ENCODE peak calls at places on chromosomes 7 and 10, in five cellular contexts. One of them, this sample, is unnamed.

GRCh38 chr10:78025685-78026364 is 3.5 kb downstream of the POLR3A start:
- ATAC-seq in activated naive CD8-positive, alpha-beta T cell treated with anti-CD3 and anti-CD28 coated beads, Interleukin-2, amount 50 U/mL, for 24 hours: no peak
- ATAC-seq in left cardiac atrium: no peak
- ATAC-seq in RWPE2: peak
- ATAC-seq in activated T-helper 17 cell treated with anti-CD3 and anti-CD28 coated beads, Interleukin-2, amount 50 U/mL, for 72 hours: no peak
- ATAC-seq in this sample: no peak

GRCh38 chr7:106561657-106562411 is 99.1 kb downstream of the CCDC71L start:
- ATAC-seq in RWPE2: no peak
- ATAC-seq in activated naive CD8-positive, alpha-beta T cell treated with anti-CD3 and anti-CD28 coated beads, Interleukin-2, amount 50 U/mL, for 24 hours: peak
- ATAC-seq in left cardiac atrium: no peak
- ATAC-seq in activated T-helper 17 cell treated with anti-CD3 and anti-CD28 coated beads, Interleukin-2, amount 50 U/mL, for 72 hours: peak
- ATAC-seq in this sample: peak

GRCh38 chr7:30796105-30796869 is 25.1 kb downstream of the MINDY4 start:
- ATAC-seq in left cardiac atrium: no peak
- ATAC-seq in activated naive CD8-positive, alpha-beta T cell treated with anti-CD3 and anti-CD28 coated beads, Interleukin-2, amount 50 U/mL, for 24 hours: no peak
- ATAC-seq in activated T-helper 17 cell treated with anti-CD3 and anti-CD28 coated beads, Interleukin-2, amount 50 U/mL, for 72 hours: no peak
- ATAC-seq in RWPE2: no peak
- ATAC-seq in this sample: no peak

GRCh38 chr7:36038063-36038721 is 114.9 kb upstream of the EEPD1 start:
- ATAC-seq in RWPE2: no peak
- ATAC-seq in activated naive CD8-positive, alpha-beta T cell treated with anti-CD3 and anti-CD28 coated beads, Interleukin-2, amount 50 U/mL, for 24 hours: no peak
- ATAC-seq in activated T-helper 17 cell treated with anti-CD3 and anti-CD28 coated beads, Interleukin-2, amount 50 U/mL, for 72 hours: no peak
- ATAC-seq in left cardiac atrium: no peak
- ATAC-seq in this sample: no peak

GRCh38 chr7:73815436-73815835 is 15.4 kb upstream of the CLDN4 start:
- ATAC-seq in left cardiac atrium: no peak
- ATAC-seq in RWPE2: no peak
- ATAC-seq in activated T-helper 17 cell treated with anti-CD3 and anti-CD28 coated beads, Interleukin-2, amount 50 U/mL, for 72 hours: no peak
- ATAC-seq in activated naive CD8-positive, alpha-beta T cell treated with anti-CD3 and anti-CD28 coated beads, Interleukin-2, amount 50 U/mL, for 24 hours: no peak
- ATAC-seq in this sample: no peak

GRCh38 chr10:99172130-99172738 is 63.4 kb downstream of the HPSE2 start:
- ATAC-seq in activated naive CD8-positive, alpha-beta T cell treated with anti-CD3 and anti-CD28 coated beads, Interleukin-2, amount 50 U/mL, for 24 hours: no peak
- ATAC-seq in RWPE2: peak
- ATAC-seq in activated T-helper 17 cell treated with anti-CD3 and anti-CD28 coated beads, Interleukin-2, amount 50 U/mL, for 72 hours: no peak
- ATAC-seq in left cardiac atrium: no peak
- ATAC-seq in this sample: no peak

GRCh38 chr10:11235771-11236170 is 218.1 kb downstream of the CELF2 start:
- ATAC-seq in RWPE2: no peak
- ATAC-seq in left cardiac atrium: no peak
- ATAC-seq in activated T-helper 17 cell treated with anti-CD3 and anti-CD28 coated beads, Interleukin-2, amount 50 U/mL, for 72 hours: peak
- ATAC-seq in activated naive CD8-positive, alpha-beta T cell treated with anti-CD3 and anti-CD28 coated beads, Interleukin-2, amount 50 U/mL, for 24 hours: peak
- ATAC-seq in this sample: peak

GRCh38 chr10:24466616-24466949 is 257.1 kb downstream of the ARHGAP21 start:
- ATAC-seq in left cardiac atrium: no peak
- ATAC-seq in activated naive CD8-positive, alpha-beta T cell treated with anti-CD3 and anti-CD28 coated beads, Interleukin-2, amount 50 U/mL, for 24 hours: no peak
- ATAC-seq in RWPE2: peak
- ATAC-seq in activated T-helper 17 cell treated with anti-CD3 and anti-CD28 coated beads, Interleukin-2, amount 50 U/mL, for 72 hours: peak
- ATAC-seq in this sample: no peak

GRCh38 chr10:17022898-17023297 is 106.7 kb downstream of the CUBN start:
- ATAC-seq in left cardiac atrium: peak
- ATAC-seq in activated T-helper 17 cell treated with anti-CD3 and anti-CD28 coated beads, Interleukin-2, amount 50 U/mL, for 72 hours: no peak
- ATAC-seq in RWPE2: no peak
- ATAC-seq in activated naive CD8-positive, alpha-beta T cell treated with anti-CD3 and anti-CD28 coated beads, Interleukin-2, amount 50 U/mL, for 24 hours: no peak
- ATAC-seq in this sample: no peak

GRCh38 chr10:113444766-113445365 is 108.0 kb upstream of the HABP2 start:
- ATAC-seq in activated naive CD8-positive, alpha-beta T cell treated with anti-CD3 and anti-CD28 coated beads, Interleukin-2, amount 50 U/mL, for 24 hours: no peak
- ATAC-seq in activated T-helper 17 cell treated with anti-CD3 and anti-CD28 coated beads, Interleukin-2, amount 50 U/mL, for 72 hours: no peak
- ATAC-seq in left cardiac atrium: no peak
- ATAC-seq in RWPE2: no peak
- ATAC-seq in this sample: no peak

GRCh38 chr7:92797284-92797683 is 39.1 kb downstream of the CDK6 start:
- ATAC-seq in RWPE2: no peak
- ATAC-seq in activated naive CD8-positive, alpha-beta T cell treated with anti-CD3 and anti-CD28 coated beads, Interleukin-2, amount 50 U/mL, for 24 hours: no peak
- ATAC-seq in left cardiac atrium: no peak
- ATAC-seq in activated T-helper 17 cell treated with anti-CD3 and anti-CD28 coated beads, Interleukin-2, amount 50 U/mL, for 72 hours: no peak
- ATAC-seq in this sample: no peak